ENCODE peak calls at places on chromosome 12, in six cellular contexts. H is retinal pigment epithelial cell, J is lower leg skin, U is GM12864, F is A549, P is GM20000. E is an unnamed sample.

GRCh38 chr12:20212658-20213387 is 155.5 kb upstream of the PDE3A start:
- DNase-seq in H (peak; percentile 100), J (peak; percentile 84), U (no peak), F (peak; percentile 98), P (no peak), E (peak; percentile 36)

GRCh38 chr12:26277511-26278246 is 82.3 kb downstream of the SSPN start:
- DNase-seq in H (no peak), J (no peak), U (no peak), F (no peak), P (no peak), E (no peak)

GRCh38 chr12:124771462-124772361 is 92.0 kb downstream of the SCARB1 start:
- DNase-seq in H (no peak), J (peak; percentile 84), U (peak; percentile 40), F (peak; percentile 77), P (peak; percentile 80), E (peak; percentile 93)

GRCh38 chr12:68483592-68484373 is 126.9 kb upstream of the RAP1B start:
- DNase-seq in H (no peak), J (no peak), U (no peak), F (peak; percentile 13), P (no peak), E (no peak)

GRCh38 chr12:104866286-104866685 is 91.8 kb downstream of the SLC41A2 start:
- DNase-seq in H (peak; percentile 83), J (no peak), U (no peak), F (no peak), P (no peak), E (no peak)

GRCh38 chr12:124927325-124928094 is 13.1 kb upstream of the UBC start:
- DNase-seq in H (no peak), J (peak; percentile 94), U (peak; percentile 74), F (peak; percentile 95), P (peak; percentile 74), E (peak; percentile 87)

GRCh38 chr12:31122481-31122880 is 48.8 kb downstream of the DDX11 start:
- DNase-seq in H (no peak), J (no peak), U (no peak), F (no peak), P (no peak), E (no peak)

GRCh38 chr12:87967871-87968270 is 61.3 kb downstream of the C12orf50 start:
- DNase-seq in H (peak; percentile 13), J (no peak), U (no peak), F (no peak), P (no peak), E (no peak)

GRCh38 chr12:118704517-118704916 is 276.8 kb upstream of the SRRM4 start:
- DNase-seq in H (no peak), J (no peak), U (no peak), F (peak; percentile 7), P (no peak), E (no peak)

GRCh38 chr12:53770281-53770680 is 18.5 kb upstream of the CISTR start:
- DNase-seq in H (no peak), J (no peak), U (no peak), F (peak; percentile 66), P (no peak), E (no peak)

GRCh38 chr12:121630791-121631190 is 4.5 kb downstream of the ORAI1 start:
- DNase-seq in H (no peak), J (no peak), U (no peak), F (no peak), P (no peak), E (no peak)

GRCh38 chr12:590206-590750 is 73.0 kb downstream of the NINJ2 start:
- DNase-seq in H (no peak), J (no peak), U (no peak), F (no peak), P (no peak), E (no peak)

GRCh38 chr12:52066346-52067080 is 3.3 kb upstream of the ATG101 start:
- DNase-seq in H (no peak), J (no peak), U (no peak), F (no peak), P (no peak), E (no peak)

GRCh38 chr12:105706321-105706972 is 376.0 kb downstream of the C12orf75 start:
- DNase-seq in H (no peak), J (no peak), U (no peak), F (no peak), P (no peak), E (no peak)

GRCh38 chr12:102067574-102068258 is 5.9 kb upstream of the WASHC3 start:
- DNase-seq in H (no peak), J (no peak), U (no peak), F (no peak), P (no peak), E (no peak)

GRCh38 chr12:62191747-62192485 is 68.3 kb upstream of the USP15 start:
- DNase-seq in H (peak; percentile 12), J (no peak), U (no peak), F (peak; percentile 16), P (peak; percentile 21), E (peak; percentile 21)

GRCh38 chr12:106962291-106962690 is 6.6 kb downstream of the TMEM263 start:
- DNase-seq in H (no peak), J (no peak), U (no peak), F (no peak), P (no peak), E (no peak)

GRCh38 chr12:122834921-122835692 is at the start of gene HIP1R:
- DNase-seq in H (no peak), J (peak; percentile 21), U (no peak), F (peak; percentile 49), P (peak; percentile 90), E (peak; percentile 63)

GRCh38 chr12:98503343-98503592 is 12.1 kb upstream of the TMPO start:
- DNase-seq in H (peak; percentile 72), J (peak; percentile 93), U (peak; percentile 85), F (peak; percentile 96), P (peak; percentile 64), E (peak; percentile 87)

GRCh38 chr12:56158926-56159461 is 835 bp downstream of the MYL6 start:
- DNase-seq in H (peak; percentile 31), J (peak; percentile 88), U (no peak), F (peak; percentile 72), P (peak; percentile 34), E (no peak)

GRCh38 chr12:121033625-121034349 is 5.3 kb downstream of the OASL start:
- DNase-seq in H (peak; percentile 31), J (no peak), U (no peak), F (peak; percentile 60), P (no peak), E (no peak)

GRCh38 chr12:53925006-53925405 is 13.6 kb upstream of the HOXC13 start:
- DNase-seq in H (no peak), J (no peak), U (no peak), F (no peak), P (no peak), E (no peak)

GRCh38 chr12:29889737-29890136 is 106.0 kb upstream of the TMTC1 start:
- DNase-seq in H (no peak), J (peak; percentile 18), U (no peak), F (peak; percentile 39), P (peak; percentile 28), E (peak; percentile 57)

GRCh38 chr12:93759512-93760081 is 82.4 kb downstream of the CRADD start:
- DNase-seq in H (no peak), J (no peak), U (no peak), F (no peak), P (no peak), E (no peak)

GRCh38 chr12:49552425-49552824 is 13.6 kb downstream of the KCNH3 start:
- DNase-seq in H (no peak), J (no peak), U (no peak), F (no peak), P (no peak), E (no peak)

GRCh38 chr12:49554266-49554665 is 13.7 kb downstream of the MCRS1 start:
- DNase-seq in H (no peak), J (no peak), U (no peak), F (no peak), P (no peak), E (no peak)

GRCh38 chr12:49552014-49552413 is 13.2 kb downstream of the KCNH3 start:
- DNase-seq in H (no peak), J (peak; percentile 44), U (no peak), F (no peak), P (no peak), E (no peak)

GRCh38 chr12:49552899-49553298 is 14.1 kb downstream of the KCNH3 start:
- DNase-seq in H (no peak), J (no peak), U (no peak), F (no peak), P (no peak), E (no peak)

DNA sequence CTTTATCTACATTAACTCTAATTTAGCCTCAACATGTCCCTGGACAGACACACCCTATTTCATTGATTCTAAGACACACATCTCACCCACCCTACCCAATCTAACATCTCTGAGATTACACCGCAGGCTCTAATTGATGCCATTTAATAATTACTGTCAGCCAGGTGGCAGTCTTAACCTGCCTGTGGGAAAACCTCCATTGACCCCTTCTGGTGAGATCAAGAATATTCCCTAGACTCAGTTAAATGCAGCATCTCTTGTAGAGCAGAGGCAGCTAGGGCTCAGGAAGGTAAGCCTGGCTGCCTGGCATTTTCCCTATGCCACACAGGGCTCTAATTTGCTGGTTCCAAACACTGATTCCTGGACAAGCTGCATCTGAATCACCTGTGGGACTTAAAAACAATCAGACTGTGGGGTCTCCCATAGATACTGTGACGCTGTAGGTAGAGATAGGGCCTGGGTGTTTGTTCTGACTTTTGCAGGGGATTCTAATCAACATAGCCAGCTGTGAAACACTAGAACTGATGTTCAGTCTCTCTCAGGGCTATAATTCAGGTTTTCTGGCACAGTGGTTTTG is 14.3 kb downstream of the MCRS1 start:
- DNase-seq in H (no peak), J (no peak), U (no peak), F (peak; percentile 68), P (peak; percentile 76), E (no peak)
- TF ChIP-seq CTCF in H (peak; percentile 52), J (no peak), U (peak; percentile 57), F (peak; percentile 72), P (peak; percentile 32), E (no peak)

GRCh38 chr12:11081987-11082386 is 10.1 kb downstream of the TAS2R43 start:
- DNase-seq in H (no peak), J (no peak), U (no peak), F (no peak), P (no peak), E (no peak)
- TF ChIP-seq CTCF in H (no peak), J (no peak), U (no peak), F (no peak), P (no peak), E (no peak)

GRCh38 chr12:130752692-130753230 is 36.7 kb upstream of the RIMBP2 start:
- DNase-seq in H (no peak), J (no peak), U (no peak), F (no peak), P (no peak), E (no peak)
- TF ChIP-seq CTCF in H (no peak), J (no peak), U (no peak), F (no peak), P (no peak), E (no peak)

DNA sequence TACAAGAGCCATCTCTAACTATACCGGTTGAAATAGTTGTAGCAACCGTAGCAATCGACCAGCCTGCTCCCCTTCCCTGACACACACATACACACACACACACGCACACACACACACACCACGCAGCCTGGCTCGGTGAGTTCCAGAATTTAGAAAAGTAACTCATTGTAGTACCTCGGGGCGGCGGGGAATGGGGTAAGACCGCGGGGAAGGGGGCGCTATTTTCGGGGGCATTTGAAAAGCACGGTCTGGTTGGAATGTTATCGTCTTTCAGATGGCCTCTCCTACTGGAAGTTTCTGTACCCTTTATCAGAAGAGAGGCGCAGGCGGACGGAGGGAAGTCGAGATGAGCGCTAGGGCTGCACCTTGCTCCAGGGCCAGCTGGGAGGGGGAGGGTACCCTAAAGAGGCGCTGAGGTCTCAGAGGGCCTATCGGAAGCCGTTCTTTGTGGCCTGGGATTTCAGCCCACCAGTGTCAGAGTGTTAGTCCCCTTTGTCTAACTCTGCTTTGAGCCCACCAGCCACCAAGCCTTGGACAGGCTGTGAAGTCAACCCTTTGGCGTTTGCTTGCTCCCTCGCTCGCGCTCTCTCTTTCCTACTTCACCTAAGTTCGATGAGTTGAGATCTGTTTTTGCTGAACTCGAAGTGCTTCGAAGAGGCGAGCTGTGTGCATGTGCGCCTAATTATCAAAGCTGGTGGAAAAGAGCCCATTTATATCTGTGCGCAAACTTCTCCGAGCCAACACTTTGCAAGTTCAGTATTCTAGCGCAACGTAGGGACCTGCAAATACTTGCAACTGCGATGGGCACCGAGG is 844 bp downstream of the COL2A1 start:
- DNase-seq in H (no peak), J (no peak), U (no peak), F (peak; percentile 20), P (peak; percentile 50), E (no peak)
- TF ChIP-seq CTCF in H (peak; percentile 3), J (no peak), U (no peak), F (peak; percentile 25), P (no peak), E (no peak)

E was measured in endothelial cell.